ENCODE peak calls at places on chromosome 14, in four cellular contexts. One of them, this sample, is unnamed.

GRCh38 chr14:92964124-92965109 is 41.5 kb downstream of the CHGA start:
- DNase-seq in CD4-positive, alpha-beta memory T cell: no peak
- DNase-seq in choroid plexus epithelial cell: no peak
- DNase-seq in PC-9: no peak
- DNase-seq in this sample: no peak

GRCh38 chr14:70666364-70666691 is 24.6 kb downstream of the TTC9 start:
- DNase-seq in choroid plexus epithelial cell: peak
- DNase-seq in CD4-positive, alpha-beta memory T cell: no peak
- DNase-seq in PC-9: no peak
- DNase-seq in this sample: no peak

GRCh38 chr14:105316968-105317498 is 2.5 kb downstream of the PACS2 start:
- DNase-seq in PC-9: no peak
- DNase-seq in choroid plexus epithelial cell: no peak
- DNase-seq in CD4-positive, alpha-beta memory T cell: no peak
- DNase-seq in this sample: no peak

GRCh38 chr14:73727181-73727580 is 13.0 kb upstream of the PNMA1 start:
- DNase-seq in CD4-positive, alpha-beta memory T cell: no peak
- DNase-seq in choroid plexus epithelial cell: no peak
- DNase-seq in PC-9: no peak
- DNase-seq in this sample: no peak

GRCh38 chr14:104422301-104423223 is 157.0 kb upstream of the C14orf180 start:
- DNase-seq in choroid plexus epithelial cell: no peak
- DNase-seq in PC-9: no peak
- DNase-seq in CD4-positive, alpha-beta memory T cell: no peak
- DNase-seq in this sample: no peak

GRCh38 chr14:88039197-88039596 is 34.3 kb downstream of the GPR65 start:
- DNase-seq in CD4-positive, alpha-beta memory T cell: no peak
- DNase-seq in PC-9: no peak
- DNase-seq in choroid plexus epithelial cell: no peak
- DNase-seq in this sample: no peak

GRCh38 chr14:74855021-74855420 is 20.9 kb downstream of the PROX2 start:
- DNase-seq in CD4-positive, alpha-beta memory T cell: no peak
- DNase-seq in PC-9: no peak
- DNase-seq in choroid plexus epithelial cell: no peak
- DNase-seq in this sample: no peak

GRCh38 chr14:52351191-52351560 is 37.1 kb downstream of the PTGER2 start:
- DNase-seq in PC-9: no peak
- DNase-seq in choroid plexus epithelial cell: peak
- DNase-seq in CD4-positive, alpha-beta memory T cell: no peak
- DNase-seq in this sample: no peak

GRCh38 chr14:53152627-53152908 is 555 bp downstream of the DDHD1 start:
- DNase-seq in PC-9: no peak
- DNase-seq in choroid plexus epithelial cell: peak
- DNase-seq in CD4-positive, alpha-beta memory T cell: no peak
- DNase-seq in this sample: no peak

GRCh38 chr14:23362200-23362599 is 2.8 kb downstream of the EFS start:
- DNase-seq in CD4-positive, alpha-beta memory T cell: no peak
- DNase-seq in PC-9: no peak
- DNase-seq in choroid plexus epithelial cell: peak
- DNase-seq in this sample: no peak

GRCh38 chr14:78340250-78340649 is 170.1 kb downstream of the NRXN3 start:
- DNase-seq in choroid plexus epithelial cell: no peak
- DNase-seq in CD4-positive, alpha-beta memory T cell: no peak
- DNase-seq in PC-9: no peak
- DNase-seq in this sample: no peak

GRCh38 chr14:24422694-24423531 is 6.6 kb downstream of the CBLN3 start:
- DNase-seq in PC-9: no peak
- DNase-seq in CD4-positive, alpha-beta memory T cell: no peak
- DNase-seq in choroid plexus epithelial cell: no peak
- DNase-seq in this sample: no peak

DNA sequence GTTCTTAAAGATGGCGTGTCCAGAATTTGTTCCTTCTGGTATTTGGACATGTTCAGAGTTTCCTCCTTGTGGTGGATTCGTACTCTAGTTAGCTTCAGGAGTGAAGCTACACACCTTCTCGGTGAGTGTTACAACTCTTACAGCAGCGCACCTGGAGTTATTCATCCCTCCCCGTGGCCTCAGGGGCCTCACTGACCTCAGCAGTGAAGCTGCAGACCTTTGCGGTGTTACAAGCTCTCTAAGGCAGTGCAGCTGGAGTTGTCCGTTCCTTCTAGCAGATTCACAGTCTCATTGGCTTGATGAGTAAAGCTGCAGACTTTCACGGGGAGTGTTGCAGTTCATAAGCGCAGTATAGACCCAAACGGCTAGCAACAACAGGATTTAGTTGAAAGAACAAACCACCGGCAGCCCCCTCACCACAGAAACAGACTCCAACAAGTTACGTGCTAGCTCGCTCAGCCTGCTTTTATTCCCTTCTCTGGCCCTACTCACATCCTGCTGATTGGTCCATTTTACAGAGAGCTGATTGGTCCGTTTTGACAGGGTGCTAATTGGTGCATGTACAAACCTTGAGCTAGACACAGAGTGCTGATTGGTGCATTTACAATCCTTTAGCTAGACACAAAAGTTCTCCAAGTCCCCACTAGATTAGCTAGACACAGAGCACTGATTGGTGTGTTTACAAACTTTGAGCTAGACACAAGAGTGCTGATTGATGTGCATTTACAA is 4.5 kb upstream of the CDKN3 start:
- DNase-seq in PC-9: no peak
- DNase-seq in CD4-positive, alpha-beta memory T cell: no peak
- DNase-seq in choroid plexus epithelial cell: no peak
- DNase-seq in this sample: no peak
- H3K4me3 ChIP-seq in PC-9: no peak
- H3K4me3 ChIP-seq in CD4-positive, alpha-beta memory T cell: no peak
- H3K4me3 ChIP-seq in choroid plexus epithelial cell: no peak
- H3K4me3 ChIP-seq in this sample: no peak

GRCh38 chr14:71932229-71932951 is at the start of gene RGS6:
- DNase-seq in choroid plexus epithelial cell: peak
- DNase-seq in PC-9: no peak
- DNase-seq in CD4-positive, alpha-beta memory T cell: no peak
- DNase-seq in this sample: no peak
- H3K4me3 ChIP-seq in choroid plexus epithelial cell: no peak
- H3K4me3 ChIP-seq in PC-9: no peak
- H3K4me3 ChIP-seq in CD4-positive, alpha-beta memory T cell: no peak
- H3K4me3 ChIP-seq in this sample: no peak

GRCh38 chr14:58239259-58240210 is 5.1 kb upstream of the PSMA3 start:
- DNase-seq in PC-9: peak
- DNase-seq in choroid plexus epithelial cell: peak
- DNase-seq in CD4-positive, alpha-beta memory T cell: peak
- DNase-seq in this sample: peak

GRCh38 chr14:58243790-58244555 is 670 bp upstream of the PSMA3 start:
- DNase-seq in PC-9: no peak
- DNase-seq in choroid plexus epithelial cell: peak
- DNase-seq in CD4-positive, alpha-beta memory T cell: no peak
- DNase-seq in this sample: no peak

GRCh38 chr14:58238252-58239247 is 6.1 kb upstream of the PSMA3 start:
- DNase-seq in CD4-positive, alpha-beta memory T cell: peak
- DNase-seq in choroid plexus epithelial cell: peak
- DNase-seq in PC-9: no peak
- DNase-seq in this sample: no peak
- H3K4me3 ChIP-seq in CD4-positive, alpha-beta memory T cell: peak
- H3K4me3 ChIP-seq in choroid plexus epithelial cell: peak
- H3K4me3 ChIP-seq in PC-9: no peak
- H3K4me3 ChIP-seq in this sample: peak

GRCh38 chr14:46198676-46199075 is 452.9 kb downstream of the RPL10L start:
- DNase-seq in PC-9: no peak
- DNase-seq in CD4-positive, alpha-beta memory T cell: no peak
- DNase-seq in choroid plexus epithelial cell: no peak
- DNase-seq in this sample: no peak

DNA sequence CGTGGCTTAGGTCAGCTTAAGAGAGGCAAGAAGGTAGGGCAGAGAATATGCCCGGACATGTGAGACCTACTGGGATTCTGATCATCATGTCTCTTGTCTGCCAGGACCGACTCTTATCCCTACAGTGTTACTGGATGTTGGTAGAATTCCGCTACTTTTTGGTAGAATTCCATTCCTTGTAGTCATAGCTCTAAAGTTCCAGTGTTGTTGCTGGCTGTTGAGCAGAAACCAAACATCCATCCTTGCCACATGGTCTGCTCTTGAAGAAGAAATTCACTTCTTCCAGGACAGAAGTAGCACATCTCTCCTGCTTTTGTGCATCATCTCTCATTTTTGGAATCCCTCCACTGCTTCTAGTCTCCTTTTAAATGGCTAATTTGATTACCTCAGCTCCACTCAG is 453.7 kb downstream of the RPL10L start:
- DNase-seq in choroid plexus epithelial cell: no peak
- DNase-seq in CD4-positive, alpha-beta memory T cell: no peak
- DNase-seq in PC-9: no peak
- DNase-seq in this sample: no peak
- H3K4me3 ChIP-seq in choroid plexus epithelial cell: no peak
- H3K4me3 ChIP-seq in CD4-positive, alpha-beta memory T cell: no peak
- H3K4me3 ChIP-seq in PC-9: no peak
- H3K4me3 ChIP-seq in this sample: no peak

GRCh38 chr14:56666294-56666693 is 86.7 kb downstream of the TMEM260 start:
- DNase-seq in CD4-positive, alpha-beta memory T cell: no peak
- DNase-seq in choroid plexus epithelial cell: no peak
- DNase-seq in PC-9: no peak
- DNase-seq in this sample: no peak
- H3K4me3 ChIP-seq in CD4-positive, alpha-beta memory T cell: no peak
- H3K4me3 ChIP-seq in choroid plexus epithelial cell: no peak
- H3K4me3 ChIP-seq in PC-9: no peak
- H3K4me3 ChIP-seq in this sample: no peak

GRCh38 chr14:19917955-19918518 is 2.4 kb upstream of the OR4K5 start:
- DNase-seq in CD4-positive, alpha-beta memory T cell: no peak
- DNase-seq in PC-9: no peak
- DNase-seq in choroid plexus epithelial cell: no peak
- DNase-seq in this sample: no peak

GRCh38 chr14:19918553-19919264 is 1.7 kb upstream of the OR4K5 start:
- DNase-seq in choroid plexus epithelial cell: no peak
- DNase-seq in PC-9: no peak
- DNase-seq in CD4-positive, alpha-beta memory T cell: no peak
- DNase-seq in this sample: no peak

GRCh38 chr14:19917243-19917642 is 3.2 kb upstream of the OR4K5 start:
- DNase-seq in CD4-positive, alpha-beta memory T cell: no peak
- DNase-seq in choroid plexus epithelial cell: no peak
- DNase-seq in PC-9: no peak
- DNase-seq in this sample: no peak

GRCh38 chr14:19920021-19920657 is at the start of gene OR4K5:
- DNase-seq in PC-9: no peak
- DNase-seq in CD4-positive, alpha-beta memory T cell: no peak
- DNase-seq in choroid plexus epithelial cell: no peak
- DNase-seq in this sample: no peak
- H3K4me3 ChIP-seq in PC-9: no peak
- H3K4me3 ChIP-seq in CD4-positive, alpha-beta memory T cell: no peak
- H3K4me3 ChIP-seq in choroid plexus epithelial cell: no peak
- H3K4me3 ChIP-seq in this sample: no peak